ENCODE peak calls at places on chromosomes 1 and 21, in five cellular contexts. U, B, S, N and Z are unnamed samples.

GRCh38 chr1:18256318-18257235 is 149.0 kb downstream of the IGSF21 start:
- DNase-seq in U (peak), B (no peak), S (peak), N (no peak), Z (no peak)

GRCh38 chr1:24055681-24056080 is 56.3 kb downstream of the MYOM3 start:
- DNase-seq in U (no peak), B (no peak), S (no peak), N (no peak), Z (no peak)

GRCh38 chr1:51331206-51332100 is 1.1 kb upstream of the TTC39A start:
- DNase-seq in U (peak), B (peak), S (peak), N (peak), Z (peak)

GRCh38 chr21:38166214-38166547 is 90.6 kb upstream of the KCNJ15 start:
- DNase-seq in U (no peak), B (no peak), S (no peak), N (no peak), Z (no peak)

GRCh38 chr1:224107282-224107625 is 6.7 kb upstream of the FBXO28 start:
- DNase-seq in U (no peak), B (no peak), S (no peak), N (no peak), Z (no peak)

GRCh38 chr1:178238722-178239510 is 145.0 kb downstream of the RASAL2 start:
- DNase-seq in U (peak), B (peak), S (no peak), N (no peak), Z (peak)

GRCh38 chr1:229887043-229887822 is 179.8 kb upstream of the GALNT2 start:
- DNase-seq in U (peak), B (no peak), S (no peak), N (no peak), Z (no peak)

GRCh38 chr1:183633676-183634343 is 1.8 kb downstream of the ARPC5 start:
- DNase-seq in U (peak), B (peak), S (peak), N (peak), Z (peak)

GRCh38 chr1:25006770-25007169 is 76.7 kb upstream of the RUNX3 start:
- DNase-seq in U (no peak), B (no peak), S (no peak), N (no peak), Z (peak)

GRCh38 chr1:55428236-55428635 is 213.1 kb upstream of the USP24 start:
- DNase-seq in U (no peak), B (no peak), S (no peak), N (no peak), Z (no peak)

GRCh38 chr1:184150776-184151531 is 99.4 kb downstream of the TSEN15 start:
- DNase-seq in U (no peak), B (no peak), S (no peak), N (no peak), Z (peak)

GRCh38 chr1:103937763-103938357 is 188.2 kb downstream of the AMY1C start:
- DNase-seq in U (no peak), B (no peak), S (no peak), N (peak), Z (no peak)

GRCh38 chr1:194535369-194535768 is 1349.0 kb upstream of the B3GALT2 start:
- DNase-seq in U (no peak), B (no peak), S (peak), N (no peak), Z (no peak)

GRCh38 chr1:90313756-90314155 is 318.8 kb downstream of the ZNF326 start:
- DNase-seq in U (no peak), B (no peak), S (no peak), N (no peak), Z (no peak)

GRCh38 chr21:44370027-44370735 is 16.8 kb downstream of the TRPM2 start:
- DNase-seq in U (peak), B (no peak), S (peak), N (no peak), Z (peak)

GRCh38 chr21:34037446-34037845 is 35.9 kb upstream of the MRPS6 start:
- DNase-seq in U (no peak), B (no peak), S (no peak), N (no peak), Z (peak)

GRCh38 chr1:228304766-228305395 is 97.0 kb downstream of the OBSCN start:
- DNase-seq in U (no peak), B (no peak), S (no peak), N (no peak), Z (no peak)

GRCh38 chr21:45747802-45748445 is 104.4 kb downstream of the PCBP3 start:
- DNase-seq in U (peak), B (peak), S (no peak), N (no peak), Z (peak)

GRCh38 chr1:99619583-99619982 is 26.3 kb upstream of the PALMD start:
- DNase-seq in U (no peak), B (no peak), S (no peak), N (no peak), Z (no peak)

GRCh38 chr1:99608058-99608457 is 37.9 kb upstream of the PALMD start:
- DNase-seq in U (no peak), B (no peak), S (no peak), N (no peak), Z (no peak)

DNA sequence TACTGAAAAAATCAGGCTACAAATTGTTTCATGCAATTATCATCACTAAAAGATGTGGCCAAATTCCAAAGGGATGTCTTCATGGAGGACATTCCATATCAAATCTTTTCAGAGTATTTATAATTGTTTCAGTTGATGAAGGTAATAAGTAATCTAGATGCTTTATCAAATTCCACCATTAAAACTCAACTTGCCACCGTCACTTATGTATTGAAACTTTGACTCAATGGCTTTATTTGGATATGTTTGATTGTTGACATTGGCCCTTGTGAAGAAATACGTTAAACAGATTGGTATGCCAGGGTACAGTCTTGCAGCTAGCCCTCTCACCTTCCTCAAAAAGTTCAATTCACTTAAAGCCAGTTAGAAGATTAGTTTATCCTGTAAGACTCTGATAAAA is 32.2 kb upstream of the PALMD start:
- DNase-seq in U (no peak), B (no peak), S (no peak), N (no peak), Z (peak)
- TF ChIP-seq CEBPB in U (no peak), B (no peak), S (no peak), N (no peak), Z (no peak)

GRCh38 chr1:41277371-41277994 is 35.4 kb upstream of the SCMH1 start:
- DNase-seq in U (no peak), B (no peak), S (no peak), N (no peak), Z (no peak)
- TF ChIP-seq CEBPB in U (no peak), B (no peak), S (no peak), N (no peak), Z (no peak)

DNA sequence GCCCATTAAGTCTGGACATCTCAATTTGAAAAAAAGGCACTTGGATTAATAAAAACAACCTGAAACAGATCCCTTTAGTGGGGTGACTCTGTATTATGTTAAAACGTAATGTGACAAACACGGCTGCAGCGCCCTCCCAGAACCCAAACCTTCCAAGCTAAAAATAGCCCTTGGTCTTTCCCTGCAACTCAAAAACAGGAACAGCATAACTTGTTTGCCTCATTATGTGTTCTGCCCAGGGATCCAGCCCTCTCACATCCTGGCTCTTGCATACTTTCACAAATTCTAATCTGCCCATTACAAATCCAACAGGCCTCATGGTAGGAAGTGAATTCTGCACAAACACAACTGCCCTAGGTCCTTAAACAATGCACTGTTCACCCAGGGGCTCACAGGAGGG is 94.7 kb upstream of the GADD45A start:
- DNase-seq in U (no peak), B (no peak), S (no peak), N (no peak), Z (peak)
- TF ChIP-seq CEBPB in U (no peak), B (no peak), S (no peak), N (no peak), Z (no peak)

GRCh38 chr1:58735591-58735990 is 35.7 kb upstream of the MYSM1 start:
- DNase-seq in U (no peak), B (no peak), S (no peak), N (no peak), Z (no peak)

GRCh38 chr1:58745086-58745485 is 38.8 kb downstream of the JUN start:
- DNase-seq in U (no peak), B (no peak), S (no peak), N (no peak), Z (no peak)

GRCh38 chr1:58741689-58742553 is 41.9 kb downstream of the JUN start:
- DNase-seq in U (no peak), B (no peak), S (no peak), N (no peak), Z (no peak)

GRCh38 chr1:58738873-58739272 is 39.0 kb upstream of the MYSM1 start:
- DNase-seq in U (no peak), B (no peak), S (no peak), N (no peak), Z (no peak)

DNA sequence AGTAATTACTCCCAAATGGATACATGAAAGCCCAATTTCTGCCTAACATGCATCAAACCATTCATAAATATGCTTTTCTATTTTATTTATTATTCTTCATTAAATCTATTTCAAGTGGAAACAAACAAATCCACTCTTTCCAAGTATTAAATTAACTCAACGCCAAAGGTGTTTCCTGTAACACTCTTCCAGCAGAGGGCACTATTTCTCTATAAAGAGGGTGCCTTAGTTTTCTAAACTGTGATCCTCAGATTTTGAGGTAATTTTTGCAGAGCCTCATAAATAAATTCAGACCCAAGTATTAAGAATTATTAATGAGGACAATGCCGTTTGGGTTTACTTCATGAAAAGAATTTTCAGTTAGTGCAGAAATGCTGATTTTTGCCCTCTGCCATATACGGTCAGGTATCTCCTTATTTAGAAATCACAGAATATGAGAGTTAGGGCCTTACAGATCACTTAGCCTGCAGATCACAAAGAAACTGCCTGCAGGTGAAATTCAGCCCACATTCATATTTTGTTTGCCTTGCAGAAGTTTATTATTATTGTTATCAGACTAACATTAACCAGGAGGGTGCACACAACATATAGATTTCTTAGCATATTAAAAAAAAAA is 40.1 kb upstream of the MYSM1 start:
- DNase-seq in U (peak), B (peak), S (peak), N (no peak), Z (peak)
- TF ChIP-seq CEBPB in U (no peak), B (no peak), S (no peak), N (no peak), Z (no peak)

DNA sequence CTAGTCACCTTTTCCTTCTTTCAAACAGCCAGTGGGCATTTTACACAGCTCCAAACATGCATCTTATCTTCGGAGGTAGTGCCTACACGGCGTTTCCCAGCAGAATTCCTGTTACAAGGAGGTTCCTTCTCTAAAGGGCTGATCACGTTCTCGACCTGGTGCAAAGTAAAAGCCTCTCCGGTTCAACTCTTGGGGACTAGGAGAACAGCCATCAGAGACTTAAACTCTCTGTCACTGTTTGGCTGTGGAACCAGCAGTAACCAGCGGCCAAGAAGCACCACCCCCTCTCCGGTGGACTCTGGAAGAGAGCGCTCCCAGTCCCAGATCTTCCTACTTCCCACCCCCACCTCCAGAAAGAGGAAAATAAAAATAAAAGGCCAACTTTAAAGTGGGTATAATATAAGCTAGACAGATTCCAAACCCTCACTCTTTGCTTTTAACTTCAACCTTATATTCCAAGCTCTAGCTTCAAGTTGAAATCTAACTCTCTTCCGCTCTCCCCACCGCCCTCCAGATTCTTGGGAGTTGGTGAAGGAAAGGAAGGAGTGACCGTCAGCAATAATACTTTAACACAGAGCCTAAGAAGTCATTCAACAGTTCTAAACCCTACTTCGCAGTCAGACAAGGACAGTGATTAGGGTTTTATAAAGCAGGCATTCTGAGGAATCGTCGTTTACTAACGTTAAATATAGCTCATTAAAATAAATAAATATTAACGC is 2.9 kb downstream of the BRINP3 start:
- DNase-seq in U (no peak), B (no peak), S (no peak), N (no peak), Z (peak)
- TF ChIP-seq CEBPB in U (no peak), B (no peak), S (no peak), N (no peak), Z (no peak)